ENCODE peak calls at places on chromosomes 3 and 15, in seven cellular contexts. One of them, this sample, is unnamed.
A peak's percentile ranks its signal among the peaks of the same experiment; 100 is the strongest.

GRCh38 chr15:84979651-84980050 is 2.0 kb upstream of the PDE8A start:
- DNase-seq in esophagus squamous epithelium: no peak
- DNase-seq in AG04450: no peak
- DNase-seq in astrocyte of the spinal cord: no peak
- DNase-seq in lower lobe of right lung: peak; percentile 49
- DNase-seq in ovary: peak; percentile 49
- DNase-seq in AG09309: no peak
- DNase-seq in this sample: no peak

GRCh38 chr3:816605-817004 is 276.2 kb upstream of the CNTN6 start:
- DNase-seq in esophagus squamous epithelium: no peak
- DNase-seq in AG04450: no peak
- DNase-seq in astrocyte of the spinal cord: no peak
- DNase-seq in lower lobe of right lung: no peak
- DNase-seq in ovary: no peak
- DNase-seq in AG09309: no peak
- DNase-seq in this sample: no peak

GRCh38 chr3:40576431-40576830 is 51.7 kb downstream of the ZNF621 start:
- DNase-seq in esophagus squamous epithelium: no peak
- DNase-seq in AG04450: no peak
- DNase-seq in astrocyte of the spinal cord: peak; percentile 46
- DNase-seq in lower lobe of right lung: no peak
- DNase-seq in ovary: no peak
- DNase-seq in AG09309: no peak
- DNase-seq in this sample: no peak

GRCh38 chr15:100842756-100843730 is 36.6 kb upstream of the ALDH1A3 start:
- DNase-seq in esophagus squamous epithelium: no peak
- DNase-seq in AG04450: peak; percentile 80
- DNase-seq in astrocyte of the spinal cord: peak; percentile 58
- DNase-seq in lower lobe of right lung: no peak
- DNase-seq in ovary: no peak
- DNase-seq in AG09309: peak; percentile 57
- DNase-seq in this sample: peak; percentile 89

GRCh38 chr15:33021806-33022389 is 172.6 kb downstream of the FMN1 start:
- DNase-seq in esophagus squamous epithelium: no peak
- DNase-seq in AG04450: peak; percentile 34
- DNase-seq in astrocyte of the spinal cord: peak; percentile 74
- DNase-seq in lower lobe of right lung: no peak
- DNase-seq in ovary: no peak
- DNase-seq in AG09309: peak; percentile 14
- DNase-seq in this sample: peak; percentile 58

GRCh38 chr3:71142440-71143161 is 440.9 kb downstream of the FOXP1 start:
- DNase-seq in esophagus squamous epithelium: no peak
- DNase-seq in AG04450: no peak
- DNase-seq in astrocyte of the spinal cord: no peak
- DNase-seq in lower lobe of right lung: no peak
- DNase-seq in ovary: no peak
- DNase-seq in AG09309: no peak
- DNase-seq in this sample: no peak

GRCh38 chr15:80744826-80745225 is 34.3 kb upstream of the CEMIP start:
- DNase-seq in esophagus squamous epithelium: no peak
- DNase-seq in AG04450: no peak
- DNase-seq in astrocyte of the spinal cord: no peak
- DNase-seq in lower lobe of right lung: no peak
- DNase-seq in ovary: no peak
- DNase-seq in AG09309: peak; percentile 62
- DNase-seq in this sample: peak; percentile 54

GRCh38 chr3:109050591-109051167 is 67.3 kb downstream of the MORC1 start:
- DNase-seq in esophagus squamous epithelium: no peak
- DNase-seq in AG04450: no peak
- DNase-seq in astrocyte of the spinal cord: peak; percentile 16
- DNase-seq in lower lobe of right lung: no peak
- DNase-seq in ovary: no peak
- DNase-seq in AG09309: no peak
- DNase-seq in this sample: no peak

GRCh38 chr15:98850991-98851776 is 156.4 kb downstream of the PGPEP1L start:
- DNase-seq in esophagus squamous epithelium: peak; percentile 10
- DNase-seq in AG04450: no peak
- DNase-seq in astrocyte of the spinal cord: peak; percentile 73
- DNase-seq in lower lobe of right lung: peak; percentile 84
- DNase-seq in ovary: peak; percentile 68
- DNase-seq in AG09309: no peak
- DNase-seq in this sample: peak; percentile 73

GRCh38 chr3:31434819-31435218 is 97.9 kb upstream of the STT3B start:
- DNase-seq in esophagus squamous epithelium: no peak
- DNase-seq in AG04450: no peak
- DNase-seq in astrocyte of the spinal cord: no peak
- DNase-seq in lower lobe of right lung: no peak
- DNase-seq in ovary: no peak
- DNase-seq in AG09309: no peak
- DNase-seq in this sample: no peak
- H3K4me3 ChIP-seq in esophagus squamous epithelium: no peak overlapping the region
- H3K4me3 ChIP-seq in AG04450: no peak overlapping the region
- H3K4me3 ChIP-seq in astrocyte of the spinal cord: no peak overlapping the region
- H3K4me3 ChIP-seq in lower lobe of right lung: no peak overlapping the region
- H3K4me3 ChIP-seq in ovary: no peak overlapping the region
- H3K4me3 ChIP-seq in AG09309: no peak overlapping the region
- H3K4me3 ChIP-seq in this sample: no peak overlapping the region

GRCh38 chr3:58135712-58136543 is 74.8 kb downstream of the DNASE1L3 start:
- DNase-seq in esophagus squamous epithelium: no peak
- DNase-seq in AG04450: no peak
- DNase-seq in astrocyte of the spinal cord: no peak
- DNase-seq in lower lobe of right lung: no peak
- DNase-seq in ovary: no peak
- DNase-seq in AG09309: no peak
- DNase-seq in this sample: no peak
- TF ChIP-seq CTCF in esophagus squamous epithelium: peak; percentile 10
- TF ChIP-seq CTCF in AG04450: peak; percentile 42
- TF ChIP-seq CTCF in astrocyte of the spinal cord: peak; percentile 38
- TF ChIP-seq CTCF in lower lobe of right lung: peak; percentile 16
- TF ChIP-seq CTCF in ovary: no peak
- TF ChIP-seq CTCF in AG09309: peak; percentile 19
- TF ChIP-seq CTCF in this sample: peak; percentile 51

GRCh38 chr3:69408542-69408941 is 22.7 kb upstream of the FRMD4B start:
- DNase-seq in esophagus squamous epithelium: no peak
- DNase-seq in AG04450: no peak
- DNase-seq in astrocyte of the spinal cord: no peak
- DNase-seq in lower lobe of right lung: no peak
- DNase-seq in ovary: no peak
- DNase-seq in AG09309: no peak
- DNase-seq in this sample: no peak

GRCh38 chr3:69411331-69411730 is 25.4 kb upstream of the FRMD4B start:
- DNase-seq in esophagus squamous epithelium: no peak
- DNase-seq in AG04450: no peak
- DNase-seq in astrocyte of the spinal cord: peak; percentile 40
- DNase-seq in lower lobe of right lung: no peak
- DNase-seq in ovary: no peak
- DNase-seq in AG09309: peak; percentile 46
- DNase-seq in this sample: peak; percentile 20

GRCh38 chr3:69409831-69410230 is 23.9 kb upstream of the FRMD4B start:
- DNase-seq in esophagus squamous epithelium: no peak
- DNase-seq in AG04450: no peak
- DNase-seq in astrocyte of the spinal cord: no peak
- DNase-seq in lower lobe of right lung: no peak
- DNase-seq in ovary: no peak
- DNase-seq in AG09309: no peak
- DNase-seq in this sample: no peak

GRCh38 chr3:69408989-69409388 is 23.1 kb upstream of the FRMD4B start:
- DNase-seq in esophagus squamous epithelium: no peak
- DNase-seq in AG04450: no peak
- DNase-seq in astrocyte of the spinal cord: no peak
- DNase-seq in lower lobe of right lung: no peak
- DNase-seq in ovary: no peak
- DNase-seq in AG09309: no peak
- DNase-seq in this sample: no peak

DNA sequence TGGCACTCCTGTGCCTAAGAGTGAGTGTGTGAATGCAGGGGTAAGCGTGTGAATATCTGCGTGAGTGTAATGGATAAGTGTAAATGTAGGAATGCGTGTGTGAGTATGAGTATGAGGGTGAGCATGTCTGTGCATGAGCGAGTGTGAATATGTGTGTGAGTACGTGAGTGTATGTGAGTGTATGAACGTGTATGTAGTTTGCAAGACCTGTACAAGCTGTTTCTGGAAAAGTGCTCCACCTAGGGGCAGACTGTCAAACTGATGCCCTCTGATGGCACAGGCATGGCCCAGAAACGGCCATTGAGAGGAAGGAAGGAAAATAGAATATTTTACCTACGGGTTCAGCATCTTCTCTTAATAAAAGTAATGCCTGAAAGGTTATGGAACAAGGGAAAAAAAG is 24.4 kb upstream of the FRMD4B start:
- DNase-seq in esophagus squamous epithelium: no peak
- DNase-seq in AG04450: no peak
- DNase-seq in astrocyte of the spinal cord: peak; percentile 56
- DNase-seq in lower lobe of right lung: peak; percentile 66
- DNase-seq in ovary: peak; percentile 44
- DNase-seq in AG09309: peak; percentile 23
- DNase-seq in this sample: peak; percentile 63
- H3K4me3 ChIP-seq in esophagus squamous epithelium: no peak overlapping the region
- H3K4me3 ChIP-seq in AG04450: no peak overlapping the region
- H3K4me3 ChIP-seq in astrocyte of the spinal cord: no peak overlapping the region
- H3K4me3 ChIP-seq in lower lobe of right lung: peak overlapping the region; percentile 32
- H3K4me3 ChIP-seq in ovary: no peak overlapping the region
- H3K4me3 ChIP-seq in AG09309: no peak overlapping the region
- H3K4me3 ChIP-seq in this sample: no peak overlapping the region

GRCh38 chr15:66019377-66019776 is 150.1 kb downstream of the RAB11A start:
- DNase-seq in esophagus squamous epithelium: no peak
- DNase-seq in AG04450: no peak
- DNase-seq in astrocyte of the spinal cord: no peak
- DNase-seq in lower lobe of right lung: no peak
- DNase-seq in ovary: no peak
- DNase-seq in AG09309: no peak
- DNase-seq in this sample: no peak
- TF ChIP-seq CTCF in esophagus squamous epithelium: no peak
- TF ChIP-seq CTCF in AG04450: no peak
- TF ChIP-seq CTCF in astrocyte of the spinal cord: no peak
- TF ChIP-seq CTCF in lower lobe of right lung: no peak
- TF ChIP-seq CTCF in ovary: no peak
- TF ChIP-seq CTCF in AG09309: no peak
- TF ChIP-seq CTCF in this sample: no peak

GRCh38 chr3:105354429-105354828 is 12.3 kb upstream of the ALCAM start:
- DNase-seq in esophagus squamous epithelium: no peak
- DNase-seq in AG04450: no peak
- DNase-seq in astrocyte of the spinal cord: no peak
- DNase-seq in lower lobe of right lung: no peak
- DNase-seq in ovary: no peak
- DNase-seq in AG09309: no peak
- DNase-seq in this sample: no peak
- H3K4me3 ChIP-seq in esophagus squamous epithelium: no peak overlapping the region
- H3K4me3 ChIP-seq in AG04450: peak overlapping the region; percentile 56
- H3K4me3 ChIP-seq in astrocyte of the spinal cord: peak overlapping the region; percentile 40
- H3K4me3 ChIP-seq in lower lobe of right lung: peak overlapping the region; percentile 41
- H3K4me3 ChIP-seq in ovary: no peak overlapping the region
- H3K4me3 ChIP-seq in AG09309: peak overlapping the region; percentile 31
- H3K4me3 ChIP-seq in this sample: no peak overlapping the region

This sample was measured in AG10803.